ENCODE peak calls at places on chromosomes 4 and X, in eight cellular contexts. N is tibial nerve, W is thoracic aorta, D is cardiac muscle cell, S is psoas muscle, X is HCT116, J is suprapubic skin, T is left ventricle myocardium inferior. E is an unnamed sample. For H3K27me3, the result is how much of the 10 kb centered on the place peaks cover.

GRCh38 chr4:7299051-7299907 is 106.9 kb downstream of the SORCS2 start:
- DNase-seq in X (no peak), N (no peak), T (no peak), W (no peak), D (no peak), S (no peak), J (no peak), E (no peak)

GRCh38 chr4:173325007-173325736 is 9.0 kb downstream of the HMGB2 start:
- DNase-seq in X (no peak), D (no peak), T (no peak), N (no peak), W (no peak), J (no peak), S (no peak), E (no peak)

GRCh38 chr4:77036206-77036605 is 39.6 kb downstream of the CCNI start:
- DNase-seq in T (no peak), D (peak), X (no peak), S (no peak), J (no peak), N (no peak), W (no peak), E (no peak)

GRCh38 chr4:157043131-157043530 is 32.8 kb upstream of the GLRB start:
- DNase-seq in X (no peak), D (peak), J (no peak), S (no peak), T (no peak), N (no peak), W (no peak), E (no peak)

GRCh38 chr4:128068927-128069326 is 7.8 kb downstream of the LARP1B start:
- DNase-seq in W (no peak), S (no peak), X (peak), J (no peak), D (peak), T (no peak), N (no peak), E (no peak)

GRCh38 chr4:1049591-1049905 is 38.1 kb downstream of the FGFRL1 start:
- DNase-seq in W (no peak), N (no peak), D (no peak), S (peak), T (peak), J (peak), X (no peak), E (no peak)

GRCh38 chrX:112636288-112636687 is 43.5 kb downstream of the LHFPL1 start:
- DNase-seq in S (no peak), N (no peak), T (no peak), X (no peak), J (no peak), D (no peak), W (no peak), E (no peak)

GRCh38 chrX:150361777-150362351 is 1.3 kb upstream of the MAMLD1 start:
- DNase-seq in J (no peak), T (no peak), W (no peak), S (peak), X (no peak), N (no peak), D (peak), E (no peak)

GRCh38 chr4:100803751-100804150 is 285.9 kb upstream of the EMCN start:
- DNase-seq in W (no peak), S (no peak), T (no peak), J (no peak), D (no peak), N (no peak), X (no peak), E (no peak)

GRCh38 chrX:15973941-15974340 is 119.3 kb upstream of the AP1S2 start:
- DNase-seq in J (no peak), W (no peak), T (peak), D (peak), X (no peak), N (peak), S (peak), E (no peak)

GRCh38 chrX:117645639-117646038 is 471.0 kb downstream of the KLHL13 start:
- DNase-seq in T (no peak), S (no peak), D (no peak), J (no peak), X (no peak), W (no peak), N (no peak), E (no peak)

GRCh38 chrX:126820700-126821420 is 1.3 kb downstream of the PRR32 start:
- DNase-seq in N (no peak), W (no peak), X (no peak), J (no peak), S (no peak), T (peak), D (no peak), E (no peak)

GRCh38 chrX:73262991-73263390 is 48.3 kb upstream of the NAP1L2 start:
- DNase-seq in J (no peak), W (no peak), N (no peak), T (no peak), S (no peak), D (no peak), X (peak), E (no peak)

GRCh38 chr4:6354626-6355025 is 85.0 kb downstream of the WFS1 start:
- DNase-seq in W (no peak), N (no peak), J (no peak), X (no peak), D (no peak), T (no peak), S (no peak), E (no peak)

GRCh38 chr4:169220854-169221311 is 49.9 kb downstream of the SH3RF1 start:
- DNase-seq in X (no peak), S (no peak), T (no peak), D (no peak), J (no peak), W (no peak), N (no peak), E (no peak)

GRCh38 chr4:37453361-37454262 is 209.1 kb downstream of the NWD2 start:
- DNase-seq in S (peak), W (no peak), J (peak), N (peak), D (peak), X (no peak), T (peak), E (no peak)

GRCh38 chrX:81301877-81302276 is 100.0 kb downstream of the SH3BGRL start:
- DNase-seq in N (no peak), S (no peak), T (no peak), J (no peak), D (peak), W (no peak), X (no peak), E (no peak)

GRCh38 chr4:182062936-182063335 is 180.3 kb upstream of the TENM3 start:
- DNase-seq in W (no peak), D (peak), J (no peak), S (no peak), T (no peak), N (no peak), X (no peak), E (no peak)

GRCh38 chr4:82584921-82585320 is 23.1 kb upstream of the TMEM150C start:
- DNase-seq in D (no peak), T (no peak), X (no peak), N (no peak), J (no peak), W (no peak), S (no peak), E (no peak)

GRCh38 chr4:150115851-150116250 is 37.6 kb downstream of the DCLK2 start:
- DNase-seq in J (no peak), T (no peak), S (no peak), N (no peak), X (no peak), D (no peak), W (no peak), E (no peak)

GRCh38 chrX:619812-620493 is 10.6 kb upstream of the SHOX start:
- DNase-seq in D (no peak), N (no peak), X (no peak), S (no peak), J (no peak), W (no peak), T (no peak), E (peak)
- H3K27me3 ChIP-seq in D (half or more), N (half or more), X (under half), S (under half), J (half or more), W (under half), T (half or more), E (under half)

GRCh38 chr4:40228497-40229365 is 31.9 kb downstream of the RHOH start:
- DNase-seq in S (no peak), N (no peak), D (no peak), T (no peak), W (no peak), X (no peak), J (no peak), E (no peak)
- TF ChIP-seq CTCF in S (no peak), N (peak), D (peak), T (no peak), W (no peak), X (peak), J (no peak), E (no peak)

DNA sequence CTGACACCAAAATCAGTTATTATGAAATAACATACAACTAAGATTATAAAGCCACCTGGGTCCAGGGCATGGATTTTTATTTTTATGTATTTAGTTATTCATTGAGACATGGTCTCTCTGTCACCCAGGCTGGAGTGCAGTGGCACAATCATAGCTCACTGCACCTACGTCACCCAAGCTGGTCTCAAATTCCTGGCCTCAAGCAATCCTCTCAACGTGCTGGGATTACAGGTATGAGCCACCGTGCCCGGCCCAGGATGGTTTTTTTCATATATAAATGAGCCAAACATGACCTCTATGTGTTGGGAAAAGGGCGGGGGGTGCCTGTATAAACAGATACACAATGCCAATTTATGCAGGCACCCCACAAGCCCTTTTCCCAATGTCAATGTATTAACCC is 24.6 kb downstream of the ZNF630 start:
- DNase-seq in N (no peak), D (no peak), W (no peak), T (no peak), X (no peak), S (no peak), J (no peak), E (no peak)
- H3K27me3 ChIP-seq in N (under half), D (under half), W (under half), T (under half), X (under half), S (under half), J (under half), E (under half)

GRCh38 chr4:122759639-122760310 is 27.3 kb downstream of the BBS12 start:
- DNase-seq in D (peak), X (no peak), J (no peak), N (no peak), W (no peak), S (no peak), T (no peak), E (no peak)
- TF ChIP-seq CTCF in D (peak), X (peak), J (no peak), N (no peak), W (no peak), S (no peak), T (no peak), E (no peak)

GRCh38 chr4:163482197-163482596 is 8.6 kb upstream of the TKTL2 start:
- DNase-seq in J (no peak), X (no peak), D (no peak), N (no peak), S (no peak), W (no peak), T (no peak), E (no peak)
- H3K27me3 ChIP-seq in J (under half), X (under half), D (under half), N (under half), S (under half), W (under half), T (under half), E (under half)

DNA sequence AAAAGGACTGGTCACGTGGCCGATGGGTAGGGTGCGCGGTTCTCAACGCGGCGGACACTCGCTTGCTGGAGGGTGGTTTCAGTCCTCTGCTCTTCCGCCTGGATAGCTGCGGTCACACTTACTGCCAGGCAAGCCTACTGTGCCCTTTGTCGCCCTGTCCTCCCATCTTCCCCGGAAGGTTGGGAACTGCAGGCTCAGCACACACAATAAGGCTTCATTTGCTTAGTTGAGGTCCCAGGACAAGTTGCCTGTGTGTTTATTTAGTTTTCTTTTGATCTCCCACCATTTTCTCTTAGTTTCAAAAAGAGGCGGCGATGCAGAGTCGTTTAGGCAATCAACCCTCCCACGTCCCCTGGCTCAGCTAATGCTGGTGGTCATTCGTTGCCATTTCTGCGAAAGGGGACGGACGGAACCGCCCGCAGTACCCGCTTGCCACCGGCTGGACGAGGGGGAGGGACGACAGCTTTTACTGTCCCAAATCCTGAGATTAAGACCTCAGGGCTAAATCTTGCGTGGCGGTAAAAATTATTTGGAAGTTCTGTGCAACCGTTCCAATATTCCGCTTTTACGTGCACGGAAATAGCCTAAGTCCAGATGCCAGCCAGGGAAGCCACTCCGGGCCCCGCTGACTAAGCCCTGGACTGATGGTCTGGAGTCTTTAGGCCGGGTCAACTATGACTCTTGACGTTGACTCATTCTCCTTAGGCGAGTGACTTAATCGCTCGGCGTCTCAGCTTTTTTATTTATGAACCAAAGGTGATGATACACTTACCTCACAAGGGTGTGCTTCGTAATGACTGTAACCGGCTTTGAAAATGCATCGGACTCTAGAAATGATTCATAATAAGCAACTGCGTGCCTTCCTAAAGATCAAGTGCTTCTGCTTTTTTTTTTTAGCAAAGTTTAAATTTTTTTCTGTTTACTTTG is 671 bp upstream of the EIF4E start:
- DNase-seq in X (peak), N (peak), S (peak), J (peak), W (peak), T (peak), D (peak), E (peak)
- TF ChIP-seq CTCF in X (no peak), N (no peak), S (peak), J (no peak), W (peak), T (peak), D (peak), E (no peak)

E was measured in ascending aorta.